ENCODE peak calls at places on chromosomes 5 and 9, in eight cellular contexts. B is CD4-positive, alpha-beta T cell; Y is astrocyte of the hippocampus; P is frontal cortex; U is activated B cell treated with CpG ODN at 0.5 μM for 24 hours; R is GM03348; L is HFF-Myc; M is HFFc6. I is an unnamed sample.

GRCh38 chr5:139426222-139426885 is 13.0 kb downstream of the DNAJC18 start:
- DNase-seq in B (no peak), Y (peak; percentile 79), P (no peak), U (no peak), R (peak; percentile 57), L (no peak), M (no peak), I (no peak)

GRCh38 chr5:142810891-142811290 is 40.7 kb downstream of the ARHGAP26 start:
- DNase-seq in B (no peak), Y (no peak), P (no peak), U (no peak), R (no peak), L (no peak), M (no peak), I (no peak)

GRCh38 chr5:132776077-132776931 is 735 bp downstream of the SEPTIN8 start:
- DNase-seq in B (no peak), Y (peak; percentile 70), P (peak; percentile 69), U (peak; percentile 31), R (peak; percentile 62), L (no peak), M (no peak), I (no peak)

GRCh38 chr5:147234098-147234824 is 565 bp upstream of the STK32A start:
- DNase-seq in B (no peak), Y (peak; percentile 21), P (no peak), U (no peak), R (peak; percentile 5), L (no peak), M (no peak), I (no peak)

GRCh38 chr5:15704397-15704947 is 204.5 kb downstream of the FBXL7 start:
- DNase-seq in B (no peak), Y (peak; percentile 47), P (no peak), U (no peak), R (peak; percentile 59), L (no peak), M (peak; percentile 40), I (no peak)

GRCh38 chr5:134226441-134227192 is 744 bp upstream of the PPP2CA start:
- DNase-seq in B (peak; percentile 77), Y (no peak), P (no peak), U (no peak), R (no peak), L (no peak), M (no peak), I (no peak)

GRCh38 chr5:172897691-172898512 is 61.3 kb upstream of the RPL26L1 start:
- DNase-seq in B (no peak), Y (peak; percentile 97), P (no peak), U (no peak), R (peak; percentile 84), L (no peak), M (peak; percentile 92), I (no peak)

GRCh38 chr9:11749396-11749795 is 943.8 kb upstream of the TYRP1 start:
- DNase-seq in B (no peak), Y (no peak), P (no peak), U (no peak), R (no peak), L (no peak), M (no peak), I (no peak)

GRCh38 chr5:177330991-177331837 is 19.5 kb upstream of the MXD3 start:
- DNase-seq in B (no peak), Y (no peak), P (no peak), U (no peak), R (no peak), L (no peak), M (no peak), I (no peak)

GRCh38 chr9:125889122-125889523 is 141.9 kb downstream of the PBX3 start:
- DNase-seq in B (no peak), Y (no peak), P (no peak), U (peak; percentile 18), R (peak; percentile 8), L (no peak), M (no peak), I (no peak)

GRCh38 chr5:148384389-148384756 is 615 bp downstream of the FBXO38 start:
- DNase-seq in B (peak; percentile 1), Y (no peak), P (no peak), U (no peak), R (peak; percentile 12), L (no peak), M (no peak), I (no peak)

GRCh38 chr5:76964018-76964417 is 11.2 kb downstream of the CRHBP start:
- DNase-seq in B (no peak), Y (no peak), P (no peak), U (no peak), R (no peak), L (no peak), M (no peak), I (no peak)

GRCh38 chr5:60545526-60545925 is 154.4 kb downstream of the DEPDC1B start:
- DNase-seq in B (no peak), Y (no peak), P (no peak), U (no peak), R (no peak), L (no peak), M (no peak), I (no peak)

GRCh38 chr5:80962630-80963520 is 2.7 kb downstream of the RASGRF2 start:
- DNase-seq in B (no peak), Y (peak; percentile 53), P (no peak), U (no peak), R (no peak), L (no peak), M (no peak), I (no peak)

GRCh38 chr5:105475401-105475800 is 1912.8 kb upstream of the NUDT12 start:
- DNase-seq in B (no peak), Y (no peak), P (no peak), U (no peak), R (no peak), L (no peak), M (no peak), I (no peak)

GRCh38 chr9:135770203-135770535 is 68.2 kb downstream of the KCNT1 start:
- DNase-seq in B (no peak), Y (no peak), P (no peak), U (no peak), R (no peak), L (no peak), M (no peak), I (no peak)

GRCh38 chr9:109317979-109318671 is 2.7 kb downstream of the EPB41L4B start:
- DNase-seq in B (no peak), Y (peak; percentile 26), P (no peak), U (no peak), R (no peak), L (no peak), M (no peak), I (peak; percentile 29)

GRCh38 chr5:9437741-9438240 is 108.1 kb downstream of the SEMA5A start:
- DNase-seq in B (no peak), Y (peak; percentile 70), P (no peak), U (no peak), R (peak; percentile 56), L (no peak), M (peak; percentile 91), I (no peak)

GRCh38 chr9:86843182-86843581 is 104.1 kb downstream of the GAS1 start:
- DNase-seq in B (no peak), Y (peak; percentile 25), P (no peak), U (no peak), R (peak; percentile 5), L (no peak), M (no peak), I (no peak)

GRCh38 chr5:353599-354580 is 32.4 kb downstream of the AHRR start:
- DNase-seq in B (no peak), Y (no peak), P (no peak), U (no peak), R (peak; percentile 3), L (no peak), M (no peak), I (no peak)

GRCh38 chr9:27310582-27310981 is 13.6 kb upstream of the EQTN start:
- DNase-seq in B (no peak), Y (no peak), P (no peak), U (no peak), R (no peak), L (no peak), M (no peak), I (no peak)

GRCh38 chr5:171335616-171336015 is 26.6 kb downstream of the TLX3 start:
- DNase-seq in B (no peak), Y (no peak), P (no peak), U (no peak), R (no peak), L (no peak), M (no peak), I (no peak)

GRCh38 chr5:177557041-177557647 is 2.8 kb upstream of the FAM193B start:
- DNase-seq in B (peak; percentile 4), Y (no peak), P (no peak), U (no peak), R (no peak), L (peak; percentile 68), M (peak; percentile 58), I (no peak)

GRCh38 chr5:90558344-90559192 is at the start of gene ADGRV1:
- DNase-seq in B (no peak), Y (peak; percentile 97), P (peak; percentile 44), U (no peak), R (peak; percentile 25), L (no peak), M (no peak), I (peak; percentile 91)

GRCh38 chr9:127077658-127077975 is 44.8 kb downstream of the ANGPTL2 start:
- DNase-seq in B (no peak), Y (no peak), P (no peak), U (no peak), R (no peak), L (no peak), M (no peak), I (no peak)

GRCh38 chr5:180208435-180209081 is 453 bp downstream of the RASGEF1C start:
- DNase-seq in B (no peak), Y (peak; percentile 50), P (peak; percentile 39), U (peak; percentile 30), R (no peak), L (no peak), M (no peak), I (no peak)

GRCh38 chr5:6766558-6767191 is 53.4 kb downstream of the TENT4A start:
- DNase-seq in B (peak; percentile 29), Y (peak; percentile 93), P (no peak), U (no peak), R (peak; percentile 63), L (peak; percentile 79), M (peak; percentile 63), I (peak; percentile 79)

GRCh38 chr5:181203093-181203711 is 1.8 kb downstream of the TRIM7 start:
- DNase-seq in B (no peak), Y (no peak), P (no peak), U (no peak), R (no peak), L (no peak), M (no peak), I (no peak)

GRCh38 chr9:120783611-120784047 is 9.6 kb downstream of the FBXW2 start:
- DNase-seq in B (no peak), Y (no peak), P (no peak), U (no peak), R (peak; percentile 67), L (no peak), M (peak; percentile 44), I (no peak)

GRCh38 chr9:71975833-71976232 is 64.4 kb downstream of the C9orf85 start:
- DNase-seq in B (no peak), Y (peak; percentile 4), P (no peak), U (no peak), R (peak; percentile 14), L (no peak), M (peak; percentile 20), I (no peak)

GRCh38 chr5:137564475-137564961 is 65.4 kb upstream of the SPOCK1 start:
- DNase-seq in B (no peak), Y (peak; percentile 29), P (no peak), U (no peak), R (peak; percentile 31), L (no peak), M (peak; percentile 24), I (no peak)

GRCh38 chr5:39794511-39794910 is 369.7 kb upstream of the DAB2 start:
- DNase-seq in B (no peak), Y (no peak), P (no peak), U (no peak), R (peak; percentile 23), L (no peak), M (no peak), I (no peak)

GRCh38 chr9:17082343-17082742 is 52.5 kb upstream of the CNTLN start:
- DNase-seq in B (no peak), Y (peak; percentile 69), P (no peak), U (no peak), R (peak; percentile 31), L (no peak), M (peak; percentile 12), I (no peak)

GRCh38 chr9:74555015-74555414 is 57.9 kb downstream of the RORB start:
- DNase-seq in B (no peak), Y (peak; percentile 39), P (no peak), U (no peak), R (no peak), L (no peak), M (no peak), I (no peak)

I was measured in NCI-H187 treated with DMSO at 0.1 percent for 48 hours.